ENCODE peak calls at places on chromosomes 1 and 21, in seven cellular contexts. R is naive thymus-derived CD4-positive, alpha-beta T cell; F is body of pancreas; Z is uterus; H is H1; D is neural progenitor cell; G is heart right ventricle. C is an unnamed sample.

GRCh38 chr1:29200905-29201594 is 19.4 kb upstream of the SRSF4 start:
- DNase-seq in R (no peak), F (no peak), Z (no peak), H (no peak), D (no peak), G (no peak), C (no peak)

GRCh38 chr1:114428083-114428754 is 82.8 kb downstream of the TRIM33 start:
- DNase-seq in R (no peak), F (no peak), Z (no peak), H (no peak), D (no peak), G (no peak), C (no peak)

GRCh38 chr1:229190057-229190590 is 80.8 kb upstream of the RAB4A start:
- DNase-seq in R (no peak), F (no peak), Z (no peak), H (no peak), D (no peak), G (no peak), C (no peak)

GRCh38 chr1:37391181-37391949 is 83.0 kb upstream of the ZC3H12A start:
- DNase-seq in R (no peak), F (no peak), Z (no peak), H (peak; percentile 57), D (peak; percentile 86), G (no peak), C (no peak)

GRCh38 chr1:241250465-241250864 is 106.5 kb downstream of the RGS7 start:
- DNase-seq in R (no peak), F (no peak), Z (no peak), H (no peak), D (no peak), G (no peak), C (no peak)

GRCh38 chr21:15010645-15011044 is 54.2 kb downstream of the NRIP1 start:
- DNase-seq in R (no peak), F (no peak), Z (no peak), H (no peak), D (no peak), G (no peak), C (no peak)

GRCh38 chr21:36762636-36763035 is 63.7 kb downstream of the SIM2 start:
- DNase-seq in R (no peak), F (no peak), Z (no peak), H (no peak), D (no peak), G (no peak), C (no peak)

GRCh38 chr1:31182352-31182751 is 57.3 kb downstream of the NKAIN1 start:
- DNase-seq in R (peak; percentile 34), F (peak; percentile 68), Z (peak; percentile 27), H (peak; percentile 95), D (peak; percentile 90), G (peak; percentile 83), C (peak; percentile 14)

GRCh38 chr1:244852694-244853093 is 11.6 kb downstream of the HNRNPU start:
- DNase-seq in R (no peak), F (no peak), Z (no peak), H (no peak), D (no peak), G (no peak), C (no peak)

GRCh38 chr1:233656032-233656620 is 42.2 kb downstream of the KCNK1 start:
- DNase-seq in R (no peak), F (no peak), Z (no peak), H (no peak), D (no peak), G (no peak), C (no peak)

GRCh38 chr1:204583909-204584632 is 67.9 kb downstream of the MDM4 start:
- DNase-seq in R (no peak), F (no peak), Z (no peak), H (no peak), D (no peak), G (peak; percentile 66), C (no peak)

GRCh38 chr1:5364591-5364990 is 627.6 kb downstream of the NPHP4 start:
- DNase-seq in R (no peak), F (no peak), Z (no peak), H (no peak), D (no peak), G (no peak), C (no peak)

GRCh38 chr1:114979278-114979891 is 50.2 kb upstream of the TSHB start:
- DNase-seq in R (peak; percentile 32), F (peak; percentile 74), Z (peak; percentile 67), H (peak; percentile 81), D (peak; percentile 70), G (peak; percentile 58), C (peak; percentile 1)

GRCh38 chr1:209513226-209513625 is 70.3 kb upstream of the CAMK1G start:
- DNase-seq in R (no peak), F (no peak), Z (no peak), H (peak; percentile 50), D (peak; percentile 68), G (no peak), C (no peak)

GRCh38 chr21:46110499-46111192 is 12.7 kb downstream of the COL6A2 start:
- DNase-seq in R (peak; percentile 2), F (peak; percentile 9), Z (peak; percentile 61), H (peak; percentile 52), D (no peak), G (peak; percentile 78), C (no peak)

GRCh38 chr1:77888071-77888428 is 374 bp upstream of the NEXN start:
- DNase-seq in R (no peak), F (no peak), Z (no peak), H (no peak), D (no peak), G (peak; percentile 67), C (no peak)
- H3K27ac ChIP-seq in R (no peak overlapping the region), F (peak overlapping the region; percentile 93), Z (peak overlapping the region; percentile 91), H (peak overlapping the region; percentile 46), D (peak overlapping the region; percentile 92), G (peak overlapping the region; percentile 87), C (no peak overlapping the region)

DNA sequence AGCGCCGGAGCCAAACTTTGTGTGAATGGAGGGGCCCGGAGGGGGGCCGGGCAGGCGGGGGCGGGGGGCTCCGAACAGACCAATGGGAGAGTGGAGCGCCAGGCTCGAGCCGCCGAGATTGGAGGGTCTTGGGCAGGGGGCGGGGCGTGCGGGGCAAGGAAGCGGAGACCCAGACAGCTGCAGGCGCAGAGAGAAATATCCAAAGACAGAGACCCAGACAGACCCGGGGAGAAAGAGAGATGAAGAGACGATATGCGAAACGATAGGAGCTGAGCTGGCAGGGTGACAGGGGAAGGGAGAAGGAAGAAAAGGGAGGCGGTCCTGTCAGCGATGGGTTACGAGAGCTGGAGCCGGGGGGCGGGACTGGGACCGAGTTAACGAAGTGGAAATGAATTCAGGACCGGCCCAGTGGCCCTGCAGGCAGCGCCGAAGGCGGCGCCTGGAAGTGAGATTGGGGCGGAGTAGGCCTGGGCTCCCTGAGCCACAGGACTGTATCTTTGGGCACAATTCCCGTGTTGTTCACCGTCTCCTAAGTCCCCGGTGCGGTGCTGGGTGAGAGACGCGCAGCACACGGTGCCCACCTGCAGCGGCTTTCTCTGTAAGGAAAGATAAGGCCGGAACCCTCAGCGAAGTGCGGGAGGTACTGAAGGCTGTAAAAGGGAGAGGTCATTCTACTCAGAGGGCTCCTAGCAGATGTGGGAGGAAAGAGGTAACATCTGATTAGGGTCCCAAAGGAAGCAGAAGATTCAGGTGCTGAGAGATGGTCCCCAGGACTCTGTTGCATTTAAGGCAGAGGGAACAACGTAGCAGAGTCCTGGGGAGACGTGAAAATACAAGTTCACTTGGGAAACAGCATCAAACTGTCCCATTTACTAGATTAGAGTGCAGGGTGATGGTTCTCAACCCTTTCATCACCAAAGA is 543 bp upstream of the KCNJ10 start:
- DNase-seq in R (peak; percentile 47), F (peak; percentile 66), Z (peak; percentile 67), H (peak; percentile 92), D (peak; percentile 93), G (peak; percentile 82), C (peak; percentile 84)
- H3K27ac ChIP-seq in R (peak overlapping the region; percentile 51), F (no peak overlapping the region), Z (no peak overlapping the region), H (no peak overlapping the region), D (no peak overlapping the region), G (no peak overlapping the region), C (peak overlapping the region; percentile 96)

GRCh38 chr1:236507022-236507700 is 16.6 kb upstream of the LGALS8 start:
- DNase-seq in R (no peak), F (peak; percentile 34), Z (no peak), H (no peak), D (no peak), G (peak; percentile 54), C (no peak)
- H3K27ac ChIP-seq in R (no peak overlapping the region), F (peak overlapping the region; percentile 58), Z (no peak overlapping the region), H (no peak overlapping the region), D (no peak overlapping the region), G (peak overlapping the region; percentile 61), C (no peak overlapping the region)

DNA sequence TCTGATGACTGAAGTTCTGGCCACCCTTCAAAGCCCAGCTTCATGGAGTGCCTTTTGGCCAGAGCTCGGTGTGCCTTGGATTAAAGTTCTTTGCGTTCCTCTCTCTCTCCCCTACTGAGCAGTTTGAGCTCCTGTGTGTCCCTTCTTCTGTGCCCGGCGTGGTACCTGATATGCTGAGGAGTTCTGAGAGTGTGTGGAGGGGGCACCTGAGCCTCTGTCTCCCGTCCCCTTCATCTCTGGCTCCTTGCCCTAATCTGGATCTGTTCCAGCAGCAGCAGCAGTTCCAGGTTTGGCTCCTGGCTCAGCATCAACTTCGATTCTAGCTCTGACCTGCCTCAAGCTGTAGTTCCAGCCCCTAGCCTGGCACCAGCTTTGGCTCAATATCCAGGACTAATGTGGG is 25.1 kb upstream of the MYCL start:
- DNase-seq in R (no peak), F (no peak), Z (no peak), H (no peak), D (no peak), G (no peak), C (no peak)
- H3K27ac ChIP-seq in R (no peak overlapping the region), F (peak overlapping the region; percentile 31), Z (no peak overlapping the region), H (no peak overlapping the region), D (no peak overlapping the region), G (no peak overlapping the region), C (no peak overlapping the region)

GRCh38 chr1:111085666-111086065 is 54.2 kb downstream of the DRAM2 start:
- DNase-seq in R (no peak), F (no peak), Z (no peak), H (no peak), D (no peak), G (no peak), C (no peak)

GRCh38 chr1:111084999-111085398 is 54.9 kb downstream of the DRAM2 start:
- DNase-seq in R (no peak), F (no peak), Z (no peak), H (no peak), D (no peak), G (no peak), C (no peak)

GRCh38 chr1:111082421-111083192 is 57.3 kb downstream of the DRAM2 start:
- DNase-seq in R (no peak), F (no peak), Z (no peak), H (no peak), D (no peak), G (no peak), C (no peak)
- H3K27ac ChIP-seq in R (no peak overlapping the region), F (no peak overlapping the region), Z (no peak overlapping the region), H (no peak overlapping the region), D (no peak overlapping the region), G (no peak overlapping the region), C (no peak overlapping the region)

GRCh38 chr1:10045480-10046355 is 13.0 kb downstream of the UBE4B start:
- DNase-seq in R (no peak), F (peak; percentile 74), Z (peak; percentile 62), H (no peak), D (no peak), G (no peak), C (no peak)
- H3K27ac ChIP-seq in R (no peak overlapping the region), F (peak overlapping the region; percentile 32), Z (peak overlapping the region; percentile 72), H (no peak overlapping the region), D (no peak overlapping the region), G (peak overlapping the region; percentile 18), C (peak overlapping the region; percentile 1)